ENCODE peak calls at places on chromosomes 16 and 17, in nine cellular contexts. F is CD4-positive, alpha-beta memory T cell; Q is CD8-positive, alpha-beta T cell; H is IMR-90; I is small intestine; C is tibial nerve; D is fibroblast of lung; P is endothelial cell of umbilical vein; K is neuronal stem cell. U is an unnamed sample. For H3K9me3, the result is how much of the 10 kb centered on the place peaks cover.

GRCh38 chr16:306911-307370 is 24.0 kb downstream of the PDIA2 start:
- DNase-seq in F (no peak), Q (no peak), H (no peak), I (no peak), C (no peak), D (no peak), P (no peak), K (no peak), U (no peak)

GRCh38 chr16:57039148-57039812 is 49.9 kb downstream of the NLRC5 start:
- DNase-seq in F (no peak), Q (peak), H (peak), I (peak), C (no peak), D (peak), P (peak), K (no peak), U (no peak)

GRCh38 chr17:44911133-44912001 is 3.9 kb downstream of the GFAP start:
- DNase-seq in F (peak), Q (peak), H (peak), I (peak), C (peak), D (peak), P (peak), K (peak), U (peak)

GRCh38 chr17:53765609-53766008 is 57.1 kb upstream of the KIF2B start:
- DNase-seq in F (no peak), Q (no peak), H (no peak), I (no peak), C (no peak), D (peak), P (no peak), K (no peak), U (no peak)

GRCh38 chr16:67862623-67863583 is 9.9 kb upstream of the EDC4 start:
- DNase-seq in F (no peak), Q (no peak), H (peak), I (no peak), C (peak), D (no peak), P (no peak), K (no peak), U (peak)

GRCh38 chr17:81026266-81027036 is 8.5 kb upstream of the BAIAP2 start:
- DNase-seq in F (no peak), Q (no peak), H (no peak), I (no peak), C (no peak), D (no peak), P (no peak), K (no peak), U (no peak)

GRCh38 chr16:590165-590874 is 454 bp downstream of the RAB40C start:
- DNase-seq in F (peak), Q (no peak), H (peak), I (no peak), C (peak), D (peak), P (peak), K (no peak), U (no peak)

GRCh38 chr17:7549401-7550055 is 670 bp downstream of the TNFSF12 start:
- DNase-seq in F (peak), Q (no peak), H (no peak), I (peak), C (peak), D (no peak), P (no peak), K (no peak), U (no peak)

GRCh38 chr16:54281535-54282201 is 4.9 kb downstream of the IRX3 start:
- DNase-seq in F (no peak), Q (no peak), H (no peak), I (no peak), C (no peak), D (no peak), P (no peak), K (no peak), U (no peak)

GRCh38 chr16:81629896-81630631 is 149.0 kb upstream of the PLCG2 start:
- DNase-seq in F (no peak), Q (no peak), H (no peak), I (no peak), C (no peak), D (no peak), P (no peak), K (no peak), U (no peak)

GRCh38 chr17:57379237-57380054 is 123.1 kb downstream of the MSI2 start:
- DNase-seq in F (no peak), Q (no peak), H (peak), I (no peak), C (no peak), D (peak), P (peak), K (peak), U (no peak)

GRCh38 chr16:23398987-23399805 is 53.8 kb downstream of the COG7 start:
- DNase-seq in F (no peak), Q (no peak), H (no peak), I (no peak), C (no peak), D (no peak), P (no peak), K (peak), U (no peak)

GRCh38 chr16:82638095-82638798 is 11.5 kb downstream of the CDH13 start:
- DNase-seq in F (no peak), Q (no peak), H (peak), I (no peak), C (no peak), D (peak), P (peak), K (no peak), U (no peak)

GRCh38 chr16:59021751-59022150 is 287.6 kb upstream of the GOT2 start:
- DNase-seq in F (no peak), Q (no peak), H (peak), I (no peak), C (no peak), D (peak), P (no peak), K (no peak), U (no peak)

GRCh38 chr17:38905375-38905774 is 20.0 kb upstream of the LASP1NB start:
- DNase-seq in F (no peak), Q (no peak), H (no peak), I (no peak), C (no peak), D (no peak), P (no peak), K (no peak), U (no peak)

GRCh38 chr17:74176546-74177001 is 26.9 kb upstream of the RPL38 start:
- DNase-seq in F (no peak), Q (peak), H (peak), I (peak), C (peak), D (peak), P (peak), K (peak), U (peak)

GRCh38 chr16:71501562-71501961 is 12.4 kb upstream of the ZNF19 start:
- DNase-seq in F (no peak), Q (no peak), H (no peak), I (no peak), C (no peak), D (no peak), P (no peak), K (no peak), U (no peak)

GRCh38 chr16:89077076-89077475 is 16.6 kb upstream of the ACSF3 start:
- DNase-seq in F (no peak), Q (no peak), H (no peak), I (no peak), C (no peak), D (no peak), P (no peak), K (no peak), U (no peak)

GRCh38 chr16:57643166-57643813 is 14.9 kb downstream of the ADGRG1 start:
- DNase-seq in F (no peak), Q (no peak), H (peak), I (peak), C (no peak), D (peak), P (peak), K (no peak), U (no peak)

GRCh38 chr17:312476-313148 is 40.0 kb downstream of the RPH3AL start:
- DNase-seq in F (no peak), Q (no peak), H (no peak), I (no peak), C (no peak), D (no peak), P (no peak), K (no peak), U (no peak)

GRCh38 chr16:78985736-78986605 is 614.6 kb downstream of the MAF start:
- DNase-seq in F (no peak), Q (no peak), H (no peak), I (no peak), C (no peak), D (no peak), P (no peak), K (no peak), U (no peak)

GRCh38 chr17:34378664-34379101 is 15.7 kb upstream of the CCL1 start:
- DNase-seq in F (no peak), Q (no peak), H (no peak), I (no peak), C (no peak), D (peak), P (no peak), K (no peak), U (no peak)

GRCh38 chr16:2713523-2713922 is 6.5 kb downstream of the PRSS27 start:
- DNase-seq in F (no peak), Q (no peak), H (no peak), I (no peak), C (no peak), D (no peak), P (no peak), K (no peak), U (no peak)

GRCh38 chr16:8512941-8513624 is 77.2 kb downstream of the TMEM114 start:
- DNase-seq in F (no peak), Q (no peak), H (no peak), I (no peak), C (no peak), D (no peak), P (no peak), K (no peak), U (no peak)

GRCh38 chr16:76676356-76676755 is 399.2 kb downstream of the CNTNAP4 start:
- DNase-seq in F (no peak), Q (no peak), H (no peak), I (no peak), C (no peak), D (no peak), P (no peak), K (no peak), U (no peak)

GRCh38 chr17:63701477-63702222 is 1.7 kb upstream of the LIMD2 start:
- DNase-seq in F (peak), Q (peak), H (no peak), I (peak), C (no peak), D (no peak), P (no peak), K (no peak), U (no peak)

GRCh38 chr16:67055712-67056487 is 27.0 kb downstream of the CBFB start:
- DNase-seq in F (no peak), Q (no peak), H (peak), I (peak), C (no peak), D (peak), P (peak), K (no peak), U (no peak)

GRCh38 chr17:44906010-44906646 is 6.9 kb upstream of the EFTUD2 start:
- DNase-seq in F (no peak), Q (no peak), H (peak), I (no peak), C (no peak), D (peak), P (peak), K (no peak), U (no peak)

GRCh38 chr17:59763861-59764260 is 56.4 kb downstream of the VMP1 start:
- DNase-seq in F (no peak), Q (no peak), H (peak), I (no peak), C (no peak), D (peak), P (peak), K (no peak), U (no peak)

GRCh38 chr17:59760164-59760563 is 52.7 kb downstream of the VMP1 start:
- DNase-seq in F (no peak), Q (no peak), H (no peak), I (no peak), C (no peak), D (no peak), P (no peak), K (no peak), U (no peak)

GRCh38 chr17:59762826-59763374 is 55.4 kb downstream of the VMP1 start:
- DNase-seq in F (no peak), Q (no peak), H (no peak), I (no peak), C (no peak), D (no peak), P (no peak), K (no peak), U (no peak)

GRCh38 chr17:59761385-59762021 is 54.0 kb downstream of the VMP1 start:
- DNase-seq in F (no peak), Q (no peak), H (peak), I (no peak), C (no peak), D (peak), P (peak), K (peak), U (no peak)

DNA sequence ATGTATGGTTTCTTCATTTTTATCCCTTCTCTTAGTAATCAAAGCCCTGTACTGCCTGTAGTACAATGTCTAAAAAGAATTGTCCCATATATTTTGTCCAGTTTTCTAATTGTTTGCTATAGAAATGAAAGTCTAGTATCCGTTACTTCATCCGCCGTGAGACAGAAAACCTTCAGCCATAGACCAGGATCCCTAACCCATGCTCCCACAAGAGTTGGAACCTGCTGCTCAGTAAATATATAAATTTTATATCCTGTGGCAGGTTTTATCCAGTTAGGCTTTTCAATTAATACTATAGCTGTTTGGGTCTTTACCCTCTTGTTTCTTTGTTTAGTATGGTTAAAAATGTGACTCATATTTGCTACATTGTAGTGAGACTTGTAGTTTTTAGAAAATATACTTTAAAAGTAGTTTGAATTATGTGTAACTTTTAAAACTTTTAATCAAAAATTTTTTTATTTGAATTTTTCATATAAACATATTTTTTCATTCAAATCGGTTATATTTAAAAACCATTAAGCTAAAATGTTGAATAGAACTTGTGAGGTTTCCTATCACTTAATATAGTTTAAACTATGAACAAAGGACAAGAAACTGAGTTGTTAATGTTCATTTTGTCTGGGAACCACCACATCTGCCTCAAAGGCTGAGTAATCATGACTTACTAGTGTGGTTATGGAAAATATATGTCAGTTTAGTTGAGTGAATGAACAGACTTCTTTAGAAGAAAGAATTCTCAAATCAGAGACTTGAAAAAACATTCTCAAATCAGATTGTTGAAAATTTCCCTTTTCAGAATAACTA is 54.8 kb downstream of the VMP1 start:
- DNase-seq in F (no peak), Q (no peak), H (peak), I (no peak), C (no peak), D (peak), P (peak), K (no peak), U (no peak)
- H3K9me3 ChIP-seq in F (under half), Q (under half), H (under half), I (under half), C (under half), D (under half), P (under half), K (under half), U (under half)

GRCh38 chr17:51536627-51537026 is 276.3 kb downstream of the UTP18 start:
- DNase-seq in F (no peak), Q (no peak), H (no peak), I (no peak), C (no peak), D (no peak), P (no peak), K (no peak), U (no peak)
- H3K4me3 ChIP-seq in F (no peak), Q (no peak), H (no peak), I (no peak), C (no peak), D (no peak), P (no peak), K (no peak), U (no peak)

GRCh38 chr16:35626051-35626450 is 2166.6 kb downstream of the TP53TG3F start:
- DNase-seq in F (no peak), Q (no peak), H (no peak), I (no peak), C (no peak), D (no peak), P (no peak), K (no peak), U (no peak)

GRCh38 chr16:35631261-35631945 is 2172.0 kb downstream of the TP53TG3F start:
- DNase-seq in F (no peak), Q (no peak), H (no peak), I (no peak), C (no peak), D (no peak), P (no peak), K (no peak), U (no peak)

DNA sequence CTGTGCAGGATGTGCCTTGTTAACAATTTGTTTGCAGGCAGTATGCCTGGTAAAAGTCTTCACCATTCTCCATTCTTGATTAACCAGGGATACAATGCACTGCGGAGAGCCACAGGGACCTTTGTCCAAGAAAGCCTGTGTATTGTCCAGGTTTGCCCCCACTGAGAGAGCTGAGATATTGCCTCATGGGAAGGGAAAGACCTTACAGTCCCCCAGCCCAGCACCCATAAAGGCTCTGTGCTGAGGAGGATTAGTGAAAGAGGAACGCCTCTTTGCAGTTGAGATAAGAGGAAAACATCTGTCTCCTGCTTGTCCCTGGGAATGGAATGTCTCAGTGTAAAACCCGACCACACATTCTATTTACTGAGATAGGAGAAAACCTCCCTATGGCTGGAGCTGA is 2169.6 kb downstream of the TP53TG3F start:
- DNase-seq in F (no peak), Q (no peak), H (no peak), I (no peak), C (no peak), D (no peak), P (no peak), K (no peak), U (no peak)
- H3K9me3 ChIP-seq in F (under half), Q (under half), H (under half), I (under half), C (under half), D (under half), P (under half), K (under half), U (under half)

DNA sequence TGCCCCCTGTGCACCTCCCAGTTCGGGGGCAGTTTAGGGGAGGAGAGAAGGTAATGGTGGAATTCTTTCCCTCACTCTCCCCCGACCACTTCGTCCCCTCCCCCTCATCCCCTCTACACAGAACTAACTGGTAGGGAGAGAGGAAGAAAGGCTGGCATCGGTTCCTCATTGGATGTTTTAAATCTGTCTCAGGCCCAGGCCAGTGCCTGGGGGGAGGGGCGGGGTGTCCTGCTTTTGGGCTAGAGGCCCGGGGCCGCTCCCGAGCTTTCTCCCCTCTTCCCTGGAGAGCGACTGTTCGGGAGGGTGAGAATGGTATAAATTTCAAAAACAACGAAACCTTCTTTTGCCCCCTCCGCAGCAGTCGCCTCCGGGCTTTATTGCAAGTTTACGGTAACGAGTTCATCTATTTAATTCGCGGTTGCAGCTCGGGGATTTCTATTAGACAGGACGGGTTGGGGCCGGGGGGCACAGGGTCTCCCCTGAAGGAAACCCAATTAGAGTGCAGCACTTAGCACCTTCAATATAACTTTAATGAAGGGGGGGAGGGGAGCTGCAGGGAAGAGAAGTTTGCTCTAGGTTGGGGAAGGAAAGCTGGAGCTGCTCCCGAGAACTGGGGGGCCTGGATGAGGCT is at the start of gene PRAC2:
- DNase-seq in F (no peak), Q (no peak), H (no peak), I (no peak), C (no peak), D (no peak), P (no peak), K (no peak), U (no peak)
- H3K4me3 ChIP-seq in F (no peak), Q (no peak), H (no peak), I (peak), C (no peak), D (no peak), P (no peak), K (no peak), U (no peak)

DNA sequence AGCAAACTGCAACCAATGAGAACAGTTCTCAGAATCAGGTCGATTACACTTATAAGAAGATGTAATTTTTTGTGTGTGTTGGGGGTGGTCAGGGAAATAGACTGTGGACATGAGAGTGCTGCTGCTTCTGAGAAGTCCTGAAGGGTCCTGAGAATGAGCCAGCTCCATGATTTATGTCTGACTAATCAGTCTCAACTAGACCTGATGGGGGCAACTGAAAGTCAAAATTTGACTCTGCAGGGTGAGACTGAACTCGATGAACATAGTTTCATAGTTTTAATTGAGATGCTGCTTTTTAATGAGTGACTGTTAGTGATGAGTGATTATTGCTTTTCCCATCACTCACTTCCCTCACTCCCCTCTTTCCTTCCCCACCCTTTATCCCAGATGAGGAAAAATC is 37.3 kb downstream of the SMARCE1 start:
- DNase-seq in F (no peak), Q (no peak), H (no peak), I (no peak), C (no peak), D (no peak), P (no peak), K (no peak), U (no peak)
- H3K9me3 ChIP-seq in F (under half), Q (under half), H (under half), I (under half), C (under half), D (under half), P (under half), K (under half), U (under half)

GRCh38 chr17:48609754-48610281 is 999 bp downstream of the HOXB7 start:
- DNase-seq in F (no peak), Q (no peak), H (no peak), I (no peak), C (no peak), D (no peak), P (no peak), K (no peak), U (no peak)
- H3K4me3 ChIP-seq in F (peak), Q (peak), H (peak), I (peak), C (peak), D (peak), P (peak), K (no peak), U (peak)

GRCh38 chr16:84963046-84963445 is 48.3 kb downstream of the ZDHHC7 start:
- DNase-seq in F (no peak), Q (no peak), H (no peak), I (no peak), C (no peak), D (no peak), P (no peak), K (no peak), U (no peak)
- H3K9me3 ChIP-seq in F (under half), Q (under half), H (under half), I (under half), C (under half), D (under half), P (under half), K (under half), U (under half)

DNA sequence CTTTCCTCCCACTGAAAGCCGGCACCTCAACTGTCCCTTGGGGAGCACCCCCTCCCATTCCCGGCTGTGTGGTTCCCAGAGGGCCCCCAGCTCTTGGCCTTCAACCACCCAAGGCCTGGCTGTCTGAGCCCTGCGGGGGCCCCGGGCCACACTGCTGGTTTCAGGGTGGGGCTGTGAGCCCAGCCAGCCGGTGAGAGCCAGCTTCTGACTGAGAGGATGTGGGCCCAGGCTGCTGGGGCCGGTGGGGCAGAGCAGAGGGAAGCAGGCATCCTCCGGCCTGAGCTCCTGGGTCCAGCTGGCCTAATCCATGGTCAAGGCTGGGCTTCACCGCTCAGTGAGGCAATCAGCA is 875 bp upstream of the LGALS3BP start:
- DNase-seq in F (no peak), Q (no peak), H (no peak), I (no peak), C (no peak), D (no peak), P (no peak), K (no peak), U (no peak)
- H3K4me3 ChIP-seq in F (no peak), Q (no peak), H (no peak), I (no peak), C (no peak), D (no peak), P (no peak), K (no peak), U (peak)